ENCODE peak calls at places on chromosomes 2 and 18, in nine cellular contexts. M, W, O, G, D, R, Z, F and X are unnamed samples.

GRCh38 chr2:108412995-108413726 is 35.4 kb downstream of the SULT1C4 start:
- DNase-seq in F (no peak), D (no peak), O (no peak), M (no peak), W (peak; percentile 67), Z (no peak), R (peak; percentile 4), G (peak; percentile 7), X (no peak)

GRCh38 chr2:167114018-167114417 is 225.7 kb downstream of the XIRP2 start:
- DNase-seq in M (no peak), W (no peak), Z (no peak), R (no peak), F (no peak), D (no peak), O (no peak), G (no peak), X (no peak)

GRCh38 chr2:129922571-129923264 is 56.7 kb upstream of the RAB6C start:
- DNase-seq in R (no peak), G (peak; percentile 52), Z (no peak), F (no peak), M (no peak), O (no peak), W (no peak), D (no peak), X (no peak)

GRCh38 chr2:65366595-65367125 is 65.7 kb downstream of the SPRED2 start:
- DNase-seq in G (no peak), R (peak; percentile 93), W (no peak), O (no peak), D (no peak), Z (no peak), F (peak; percentile 97), M (peak; percentile 83), X (peak; percentile 77)

GRCh38 chr2:170816499-170817246 is at the start of gene GAD1:
- DNase-seq in O (peak; percentile 81), F (peak; percentile 63), R (peak; percentile 39), G (peak; percentile 61), M (peak; percentile 87), Z (no peak), D (peak; percentile 89), W (no peak), X (peak; percentile 77)

GRCh38 chr2:83103602-83104001 is 1355.5 kb downstream of the SUCLG1 start:
- DNase-seq in G (no peak), F (peak; percentile 91), O (no peak), Z (no peak), D (no peak), W (no peak), R (no peak), M (no peak), X (no peak)

GRCh38 chr2:105744909-105745853 is at the start of gene NCK2:
- DNase-seq in M (peak; percentile 33), D (peak; percentile 92), W (no peak), R (no peak), G (peak; percentile 87), F (peak; percentile 51), Z (no peak), O (peak; percentile 34), X (peak; percentile 11)

GRCh38 chr2:180938419-180938818 is 42.0 kb upstream of the UBE2E3 start:
- DNase-seq in M (no peak), D (no peak), O (no peak), W (no peak), R (no peak), F (no peak), Z (no peak), G (no peak), X (no peak)

GRCh38 chr2:22946553-22946952 is 438.4 kb upstream of the KLHL29 start:
- DNase-seq in F (no peak), D (no peak), W (no peak), R (no peak), G (no peak), M (no peak), Z (no peak), O (no peak), X (no peak)

GRCh38 chr2:10473121-10473756 is 25.1 kb upstream of the ODC1 start:
- DNase-seq in G (peak; percentile 40), W (peak; percentile 31), O (no peak), D (peak; percentile 32), Z (no peak), R (no peak), M (no peak), F (no peak), X (no peak)

GRCh38 chr2:239908744-239909143 is 116.4 kb downstream of the NDUFA10 start:
- DNase-seq in W (no peak), R (no peak), F (no peak), O (no peak), D (no peak), Z (peak; percentile 65), M (no peak), G (no peak), X (no peak)

GRCh38 chr18:22175326-22175725 is 5.9 kb downstream of the GATA6 start:
- DNase-seq in F (peak; percentile 65), O (no peak), M (no peak), G (no peak), Z (no peak), D (no peak), W (no peak), R (no peak), X (no peak)

GRCh38 chr2:241540391-241540765 is 18.2 kb upstream of the BOK start:
- DNase-seq in G (no peak), W (no peak), O (no peak), R (no peak), F (no peak), M (no peak), D (peak; percentile 59), Z (no peak), X (no peak)

GRCh38 chr18:58572181-58572580 is 56.7 kb downstream of the ALPK2 start:
- DNase-seq in Z (no peak), W (no peak), D (no peak), M (no peak), R (no peak), F (no peak), G (no peak), O (no peak), X (no peak)

GRCh38 chr2:40299173-40299572 is 152.7 kb downstream of the SLC8A1 start:
- DNase-seq in W (no peak), O (no peak), Z (no peak), F (no peak), D (no peak), G (no peak), M (no peak), R (no peak), X (no peak)

GRCh38 chr2:127508621-127509034 is 17.7 kb downstream of the IWS1 start:
- DNase-seq in O (peak; percentile 53), G (peak; percentile 66), D (no peak), W (no peak), Z (no peak), F (peak; percentile 93), R (peak; percentile 66), M (peak; percentile 52), X (peak; percentile 47)
- TF ChIP-seq POLR2AphosphoS5 in O (no peak), G (peak; percentile 44), D (no peak), W (no peak), Z (peak; percentile 82), F (peak; percentile 64), R (peak; percentile 43), M (no peak), X (peak; percentile 59)

DNA sequence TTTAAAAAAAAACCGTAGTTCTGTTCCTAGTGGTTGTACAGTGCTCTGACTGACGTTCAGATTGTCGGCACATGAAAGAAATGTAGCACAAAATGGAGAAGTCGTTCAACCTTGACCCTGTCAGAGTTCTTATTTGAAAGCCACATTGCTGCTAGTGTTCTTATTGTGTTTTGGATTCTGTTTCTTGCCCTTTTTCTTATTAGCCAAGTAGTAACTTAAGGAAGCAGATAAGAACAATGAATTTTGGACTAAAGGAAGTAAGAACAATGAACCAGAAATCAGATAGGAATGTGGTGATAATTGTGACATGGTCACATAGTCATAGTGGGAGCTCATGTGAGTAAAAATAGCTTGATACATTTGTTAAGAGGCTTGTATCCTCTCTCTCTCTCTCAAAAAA is 45.9 kb downstream of the RPIA start:
- DNase-seq in Z (no peak), G (no peak), R (no peak), M (no peak), F (peak; percentile 97), D (no peak), O (no peak), W (no peak), X (no peak)
- H3K4me1 ChIP-seq in Z (peaks cover 4% of the 10 kb centered on the region), G (peaks cover 18% of the 10 kb centered on the region), R (peaks cover 28% of the 10 kb centered on the region), M (peaks cover 3% of the 10 kb centered on the region), F (peaks cover 40% of the 10 kb centered on the region), D (peaks cover 8% of the 10 kb centered on the region), O (peaks cover 49% of the 10 kb centered on the region), W (no peaks in the 10 kb centered on the region), X (no peaks in the 10 kb centered on the region)

GRCh38 chr18:13520306-13520705 is 206.1 kb downstream of the FAM210A start:
- DNase-seq in G (no peak), F (no peak), M (no peak), R (no peak), Z (no peak), W (no peak), D (no peak), O (no peak), X (no peak)
- H3K27ac ChIP-seq in G (no peak overlapping the region), F (no peak overlapping the region), M (no peak overlapping the region), R (no peak overlapping the region), Z (no peak overlapping the region), W (no peak overlapping the region), D (no peak overlapping the region), O (peak overlapping the region; percentile 10), X (no peak overlapping the region)

GRCh38 chr2:67038195-67038594 is 358.9 kb upstream of the ETAA1 start:
- DNase-seq in G (no peak), R (no peak), Z (no peak), M (no peak), D (no peak), W (no peak), F (no peak), O (no peak), X (no peak)

GRCh38 chr2:67039058-67039457 is 358.1 kb upstream of the ETAA1 start:
- DNase-seq in R (no peak), O (no peak), W (no peak), F (no peak), D (no peak), G (no peak), Z (no peak), M (no peak), X (no peak)

GRCh38 chr2:67041051-67041450 is 356.1 kb upstream of the ETAA1 start:
- DNase-seq in G (no peak), F (no peak), W (no peak), R (no peak), D (no peak), Z (no peak), M (no peak), O (no peak), X (no peak)

GRCh38 chr2:67037655-67038054 is 359.5 kb upstream of the ETAA1 start:
- DNase-seq in G (no peak), Z (no peak), W (no peak), O (peak; percentile 35), F (no peak), M (no peak), R (no peak), D (no peak), X (no peak)

DNA sequence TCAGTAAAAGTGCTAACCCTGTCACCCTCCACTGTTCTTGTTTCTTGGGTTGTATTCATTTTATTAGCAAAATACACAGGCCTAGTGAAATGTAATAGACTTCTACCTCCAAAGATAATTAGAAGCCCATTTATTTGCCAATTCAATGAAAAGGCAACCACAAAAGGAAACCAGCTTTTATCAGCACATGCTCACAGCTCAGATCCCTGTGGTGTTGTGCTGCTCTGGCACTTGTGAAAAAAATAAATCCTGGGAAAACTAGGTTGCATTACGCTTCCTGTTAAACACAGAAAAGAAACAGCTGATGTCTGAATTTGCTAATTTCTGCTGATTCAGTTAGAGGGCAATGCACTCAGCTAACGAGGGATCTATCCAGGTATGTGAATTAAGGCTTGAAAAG is 357.4 kb upstream of the ETAA1 start:
- DNase-seq in D (no peak), F (no peak), M (no peak), O (no peak), W (no peak), G (no peak), R (no peak), Z (no peak), X (no peak)
- TF ChIP-seq POLR2AphosphoS5 in D (no peak), F (no peak), M (no peak), O (no peak), W (no peak), G (no peak), R (no peak), Z (no peak), X (no peak)